ENCODE peak calls at places on chromosomes 4 and X, in eight cellular contexts. One of them, this sample, is unnamed. For H3K4me1, the result is how much of the 10 kb centered on the place peaks cover.

GRCh38 chrX:40245411-40246140 is 147.8 kb upstream of the BCOR start:
- DNase-seq in MM.1S: no peak
- DNase-seq in hepatocyte: peak
- DNase-seq in GM23338: no peak
- DNase-seq in OCI-LY7: no peak
- DNase-seq in HCT116: no peak
- DNase-seq in SK-N-SH: no peak
- DNase-seq in neural progenitor cell: no peak
- DNase-seq in this sample: no peak

GRCh38 chrX:72381439-72382198 is 75.9 kb upstream of the CITED1 start:
- DNase-seq in MM.1S: no peak
- DNase-seq in GM23338: no peak
- DNase-seq in HCT116: no peak
- DNase-seq in neural progenitor cell: no peak
- DNase-seq in SK-N-SH: no peak
- DNase-seq in hepatocyte: no peak
- DNase-seq in OCI-LY7: no peak
- DNase-seq in this sample: no peak

GRCh38 chrX:152878976-152879755 is 18.7 kb upstream of the ZNF185 start:
- DNase-seq in HCT116: no peak
- DNase-seq in neural progenitor cell: no peak
- DNase-seq in GM23338: no peak
- DNase-seq in MM.1S: no peak
- DNase-seq in hepatocyte: no peak
- DNase-seq in OCI-LY7: no peak
- DNase-seq in SK-N-SH: no peak
- DNase-seq in this sample: no peak

GRCh38 chr4:70197842-70198241 is 2.3 kb downstream of the ODAM start:
- DNase-seq in HCT116: no peak
- DNase-seq in SK-N-SH: no peak
- DNase-seq in OCI-LY7: no peak
- DNase-seq in GM23338: peak
- DNase-seq in MM.1S: no peak
- DNase-seq in neural progenitor cell: peak
- DNase-seq in hepatocyte: peak
- DNase-seq in this sample: no peak

GRCh38 chr4:181235361-181235760 is 1007.8 kb upstream of the TENM3 start:
- DNase-seq in MM.1S: no peak
- DNase-seq in SK-N-SH: no peak
- DNase-seq in neural progenitor cell: no peak
- DNase-seq in HCT116: no peak
- DNase-seq in OCI-LY7: no peak
- DNase-seq in hepatocyte: no peak
- DNase-seq in GM23338: no peak
- DNase-seq in this sample: no peak

GRCh38 chr4:117400039-117400835 is 314.9 kb upstream of the TRAM1L1 start:
- DNase-seq in MM.1S: no peak
- DNase-seq in neural progenitor cell: no peak
- DNase-seq in GM23338: no peak
- DNase-seq in OCI-LY7: no peak
- DNase-seq in hepatocyte: no peak
- DNase-seq in SK-N-SH: no peak
- DNase-seq in HCT116: peak
- DNase-seq in this sample: peak

GRCh38 chrX:127552571-127552970 is 499.6 kb downstream of the ACTRT1 start:
- DNase-seq in neural progenitor cell: peak
- DNase-seq in HCT116: no peak
- DNase-seq in MM.1S: no peak
- DNase-seq in GM23338: peak
- DNase-seq in hepatocyte: no peak
- DNase-seq in SK-N-SH: no peak
- DNase-seq in OCI-LY7: no peak
- DNase-seq in this sample: no peak

GRCh38 chrX:14235004-14235403 is 205.3 kb upstream of the GEMIN8 start:
- DNase-seq in MM.1S: peak
- DNase-seq in SK-N-SH: no peak
- DNase-seq in GM23338: peak
- DNase-seq in hepatocyte: no peak
- DNase-seq in neural progenitor cell: peak
- DNase-seq in OCI-LY7: no peak
- DNase-seq in HCT116: peak
- DNase-seq in this sample: peak

GRCh38 chr4:7824218-7824617 is 115.4 kb downstream of the AFAP1 start:
- DNase-seq in OCI-LY7: no peak
- DNase-seq in MM.1S: no peak
- DNase-seq in hepatocyte: no peak
- DNase-seq in GM23338: no peak
- DNase-seq in SK-N-SH: no peak
- DNase-seq in neural progenitor cell: no peak
- DNase-seq in HCT116: no peak
- DNase-seq in this sample: no peak

GRCh38 chr4:4752576-4753401 is 106.7 kb upstream of the MSX1 start:
- DNase-seq in OCI-LY7: no peak
- DNase-seq in SK-N-SH: no peak
- DNase-seq in HCT116: no peak
- DNase-seq in hepatocyte: no peak
- DNase-seq in GM23338: no peak
- DNase-seq in neural progenitor cell: no peak
- DNase-seq in MM.1S: no peak
- DNase-seq in this sample: peak

GRCh38 chr4:146591986-146592385 is 46.7 kb upstream of the POU4F2 start:
- DNase-seq in GM23338: no peak
- DNase-seq in OCI-LY7: no peak
- DNase-seq in MM.1S: no peak
- DNase-seq in neural progenitor cell: no peak
- DNase-seq in HCT116: no peak
- DNase-seq in hepatocyte: no peak
- DNase-seq in SK-N-SH: no peak
- DNase-seq in this sample: no peak

GRCh38 chr4:40516651-40517050 is 113.0 kb downstream of the RBM47 start:
- DNase-seq in hepatocyte: peak
- DNase-seq in OCI-LY7: peak
- DNase-seq in SK-N-SH: no peak
- DNase-seq in MM.1S: no peak
- DNase-seq in HCT116: no peak
- DNase-seq in GM23338: peak
- DNase-seq in neural progenitor cell: peak
- DNase-seq in this sample: no peak

GRCh38 chr4:87882321-87882720 is 49.6 kb downstream of the MEPE start:
- DNase-seq in neural progenitor cell: no peak
- DNase-seq in hepatocyte: no peak
- DNase-seq in GM23338: no peak
- DNase-seq in MM.1S: no peak
- DNase-seq in HCT116: no peak
- DNase-seq in OCI-LY7: no peak
- DNase-seq in SK-N-SH: no peak
- DNase-seq in this sample: no peak

GRCh38 chr4:67288964-67289363 is 256.3 kb downstream of the CENPC start:
- DNase-seq in hepatocyte: peak
- DNase-seq in MM.1S: peak
- DNase-seq in OCI-LY7: peak
- DNase-seq in HCT116: no peak
- DNase-seq in GM23338: peak
- DNase-seq in neural progenitor cell: peak
- DNase-seq in SK-N-SH: peak
- DNase-seq in this sample: peak

GRCh38 chrX:17736856-17737706 is at the start of gene SCML1:
- DNase-seq in OCI-LY7: no peak
- DNase-seq in SK-N-SH: peak
- DNase-seq in GM23338: peak
- DNase-seq in neural progenitor cell: peak
- DNase-seq in MM.1S: peak
- DNase-seq in HCT116: peak
- DNase-seq in hepatocyte: peak
- DNase-seq in this sample: peak

GRCh38 chr4:123438031-123438430 is 41.4 kb downstream of the SPRY1 start:
- DNase-seq in MM.1S: no peak
- DNase-seq in HCT116: no peak
- DNase-seq in hepatocyte: no peak
- DNase-seq in GM23338: no peak
- DNase-seq in neural progenitor cell: no peak
- DNase-seq in OCI-LY7: no peak
- DNase-seq in SK-N-SH: no peak
- DNase-seq in this sample: no peak

GRCh38 chrX:150842198-150842553 is 56.3 kb downstream of the CD99L2 start:
- DNase-seq in GM23338: no peak
- DNase-seq in neural progenitor cell: no peak
- DNase-seq in OCI-LY7: no peak
- DNase-seq in SK-N-SH: no peak
- DNase-seq in hepatocyte: no peak
- DNase-seq in MM.1S: no peak
- DNase-seq in HCT116: no peak
- DNase-seq in this sample: no peak

GRCh38 chr4:182212211-182212761 is 30.9 kb upstream of the TENM3 start:
- DNase-seq in OCI-LY7: no peak
- DNase-seq in hepatocyte: peak
- DNase-seq in GM23338: peak
- DNase-seq in neural progenitor cell: peak
- DNase-seq in MM.1S: no peak
- DNase-seq in SK-N-SH: peak
- DNase-seq in HCT116: no peak
- DNase-seq in this sample: no peak

GRCh38 chrX:110215411-110215810 is 102.5 kb downstream of the AMMECR1 start:
- DNase-seq in HCT116: no peak
- DNase-seq in MM.1S: no peak
- DNase-seq in GM23338: no peak
- DNase-seq in neural progenitor cell: no peak
- DNase-seq in SK-N-SH: no peak
- DNase-seq in hepatocyte: no peak
- DNase-seq in OCI-LY7: no peak
- DNase-seq in this sample: no peak

DNA sequence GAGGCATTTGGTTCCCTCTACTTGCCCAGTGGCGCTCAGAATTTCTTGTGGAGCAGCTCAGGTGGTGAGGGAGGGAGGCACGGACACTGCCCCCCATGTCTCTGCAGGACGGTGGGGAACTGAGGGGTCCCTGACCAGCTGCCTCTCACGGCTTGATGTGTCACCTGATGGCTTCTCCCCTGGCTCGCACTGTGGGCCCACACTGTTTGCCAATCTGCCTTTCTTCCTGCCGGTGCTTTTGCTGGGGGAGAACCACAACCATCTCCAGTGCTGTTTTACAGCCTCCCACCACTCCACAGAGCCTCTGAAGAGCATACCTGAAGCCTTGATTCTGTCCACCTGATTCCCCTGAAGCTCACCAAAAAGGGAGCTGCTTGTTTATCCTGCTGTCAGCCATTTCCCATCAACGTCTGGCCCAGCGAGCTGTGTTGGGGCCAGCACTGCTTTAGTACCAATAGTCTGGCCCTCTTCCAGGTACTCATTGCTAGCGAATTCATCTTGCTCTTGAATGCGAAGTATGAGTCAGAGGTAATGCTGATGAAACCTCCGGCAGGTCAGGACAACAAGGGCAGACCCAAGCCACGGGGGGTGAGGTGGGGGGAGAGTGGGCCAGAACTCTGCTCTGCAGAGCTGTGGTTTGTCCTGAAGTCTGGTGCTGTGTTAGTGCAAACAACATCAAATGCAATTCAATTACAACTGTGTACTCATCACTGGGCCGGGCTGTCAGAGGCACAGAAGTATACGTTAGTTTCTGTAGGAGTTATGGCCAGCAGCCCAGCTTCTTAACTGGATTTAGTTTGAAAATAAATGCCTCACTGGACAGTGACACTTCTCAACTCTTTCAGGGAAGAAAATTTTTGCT is 208.3 kb upstream of the JADE1 start:
- DNase-seq in GM23338: no peak
- DNase-seq in HCT116: peak
- DNase-seq in neural progenitor cell: no peak
- DNase-seq in MM.1S: no peak
- DNase-seq in OCI-LY7: no peak
- DNase-seq in SK-N-SH: peak
- DNase-seq in hepatocyte: peak
- DNase-seq in this sample: peak
- H3K4me1 ChIP-seq in GM23338: under half
- H3K4me1 ChIP-seq in HCT116: under half
- H3K4me1 ChIP-seq in neural progenitor cell: under half
- H3K4me1 ChIP-seq in MM.1S: under half
- H3K4me1 ChIP-seq in OCI-LY7: under half
- H3K4me1 ChIP-seq in SK-N-SH: under half
- H3K4me1 ChIP-seq in hepatocyte: under half
- H3K4me1 ChIP-seq in this sample: under half

DNA sequence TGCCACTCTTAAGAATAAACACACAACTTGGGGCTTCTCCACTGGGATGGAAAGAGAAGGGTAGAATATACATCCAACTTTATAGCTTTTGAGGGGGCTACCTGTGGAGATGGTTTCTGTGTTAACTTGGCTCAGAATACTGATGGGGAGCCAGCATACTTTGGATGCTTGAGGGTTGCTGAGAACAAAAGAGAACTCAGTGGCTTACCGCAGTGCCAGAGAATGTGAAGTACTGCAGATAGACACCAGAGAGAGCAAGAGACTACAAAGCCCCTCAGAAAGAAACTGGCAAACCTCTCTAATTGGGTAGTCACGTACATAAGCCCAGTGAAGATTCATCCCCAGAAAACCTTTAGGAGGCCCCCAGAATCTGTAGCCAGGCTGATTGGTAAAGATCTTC is 214.4 kb downstream of the DCHS2 start:
- DNase-seq in GM23338: peak
- DNase-seq in SK-N-SH: no peak
- DNase-seq in HCT116: no peak
- DNase-seq in MM.1S: no peak
- DNase-seq in OCI-LY7: no peak
- DNase-seq in hepatocyte: no peak
- DNase-seq in neural progenitor cell: peak
- DNase-seq in this sample: no peak
- TF ChIP-seq CTCF in GM23338: peak
- TF ChIP-seq CTCF in SK-N-SH: no peak
- TF ChIP-seq CTCF in HCT116: no peak
- TF ChIP-seq CTCF in MM.1S: no peak
- TF ChIP-seq CTCF in OCI-LY7: no peak
- TF ChIP-seq CTCF in hepatocyte: no peak
- TF ChIP-seq CTCF in neural progenitor cell: peak
- TF ChIP-seq CTCF in this sample: no peak

DNA sequence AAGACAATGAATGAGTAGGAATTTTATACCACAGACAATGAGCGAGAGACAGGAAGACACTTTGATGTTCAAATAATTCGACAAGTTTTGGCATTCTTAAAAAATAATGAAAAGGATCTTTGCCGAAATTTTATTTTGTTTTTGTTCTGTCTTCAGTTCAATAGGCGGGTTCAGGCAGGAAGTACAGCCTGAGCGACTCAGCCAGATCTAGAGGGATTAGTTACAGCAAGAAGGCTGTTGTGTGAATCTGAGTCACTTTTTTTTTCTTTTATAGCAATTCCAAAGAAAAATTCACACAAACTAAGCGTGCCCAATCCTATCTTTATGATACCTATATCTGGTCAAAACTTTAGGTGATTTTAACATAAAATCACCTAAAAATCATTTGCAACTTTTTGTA is 505.4 kb upstream of the FAM241A start:
- DNase-seq in neural progenitor cell: peak
- DNase-seq in SK-N-SH: no peak
- DNase-seq in MM.1S: no peak
- DNase-seq in HCT116: no peak
- DNase-seq in GM23338: no peak
- DNase-seq in OCI-LY7: no peak
- DNase-seq in hepatocyte: peak
- DNase-seq in this sample: peak
- TF ChIP-seq EZH2phosphoT487 in neural progenitor cell: no peak
- TF ChIP-seq EZH2phosphoT487 in SK-N-SH: no peak
- TF ChIP-seq EZH2phosphoT487 in MM.1S: no peak
- TF ChIP-seq EZH2phosphoT487 in HCT116: no peak
- TF ChIP-seq EZH2phosphoT487 in GM23338: no peak
- TF ChIP-seq EZH2phosphoT487 in OCI-LY7: no peak
- TF ChIP-seq EZH2phosphoT487 in hepatocyte: no peak
- TF ChIP-seq EZH2phosphoT487 in this sample: no peak

GRCh38 chr4:2795558-2796260 is 2.8 kb downstream of the SH3BP2 start:
- DNase-seq in GM23338: no peak
- DNase-seq in neural progenitor cell: peak
- DNase-seq in OCI-LY7: no peak
- DNase-seq in HCT116: no peak
- DNase-seq in SK-N-SH: peak
- DNase-seq in hepatocyte: peak
- DNase-seq in MM.1S: no peak
- DNase-seq in this sample: no peak
- H3K4me1 ChIP-seq in GM23338: under half
- H3K4me1 ChIP-seq in neural progenitor cell: under half
- H3K4me1 ChIP-seq in OCI-LY7: under half
- H3K4me1 ChIP-seq in HCT116: under half
- H3K4me1 ChIP-seq in SK-N-SH: half or more
- H3K4me1 ChIP-seq in hepatocyte: half or more
- H3K4me1 ChIP-seq in MM.1S: under half
- H3K4me1 ChIP-seq in this sample: under half

This sample was measured in PC-3.